ENCODE peak calls at places on chromosomes 11 and 22, in eight cellular contexts. X is Calu3; O is substantia nigra; Z is T-helper 17 cell; D is amniotic epithelial cell; S is stimulated activated CD4-positive, alpha-beta T cell treated with anti-CD3 and anti-CD28 coated beads, Interleukin-15, amount 100 ng/mL, for 48 hours; I is stimulated activated CD8-positive, alpha-beta memory T cell treated with anti-CD3 and anti-CD28 coated beads, Interleukin-15, amount 100 ng/mL, for 1 hour; G is Caki2. T is an unnamed sample.

GRCh38 chr11:46149826-46150225 is 28.6 kb upstream of the PHF21A start:
- DNase-seq in X (no peak), O (no peak), Z (no peak), D (no peak), S (no peak), I (no peak), G (no peak), T (no peak)

GRCh38 chr11:107705027-107705426 is 6.8 kb downstream of the SLN start:
- DNase-seq in X (no peak), O (no peak), Z (no peak), D (peak; percentile 91), S (no peak), I (no peak), G (peak; percentile 8), T (no peak)

GRCh38 chr11:47393163-47394049 is 15.0 kb upstream of the SLC39A13 start:
- DNase-seq in X (no peak), O (no peak), Z (no peak), D (peak; percentile 60), S (no peak), I (no peak), G (no peak), T (peak; percentile 47)

GRCh38 chr22:24894998-24895397 is 51.5 kb downstream of the LHFPL7 start:
- DNase-seq in X (peak; percentile 70), O (peak; percentile 2), Z (no peak), D (peak; percentile 57), S (no peak), I (no peak), G (no peak), T (no peak)

GRCh38 chr11:120608061-120608460 is 96.5 kb downstream of the GRIK4 start:
- DNase-seq in X (no peak), O (no peak), Z (no peak), D (no peak), S (no peak), I (no peak), G (no peak), T (no peak)

GRCh38 chr11:23789938-23790371 is 706.9 kb upstream of the LUZP2 start:
- DNase-seq in X (peak; percentile 2), O (no peak), Z (no peak), D (peak; percentile 96), S (no peak), I (no peak), G (no peak), T (no peak)

GRCh38 chr11:40140560-40140959 is 1318.9 kb downstream of the LRRC4C start:
- DNase-seq in X (no peak), O (no peak), Z (no peak), D (no peak), S (no peak), I (no peak), G (no peak), T (no peak)

GRCh38 chr11:96155627-96156378 is 187.2 kb downstream of the MAML2 start:
- DNase-seq in X (peak; percentile 23), O (peak; percentile 31), Z (no peak), D (peak; percentile 98), S (peak; percentile 71), I (no peak), G (peak; percentile 83), T (peak; percentile 91)

GRCh38 chr11:64459016-64459415 is 100.1 kb downstream of the RPS6KA4 start:
- DNase-seq in X (no peak), O (no peak), Z (no peak), D (no peak), S (no peak), I (no peak), G (no peak), T (no peak)

GRCh38 chr22:29985912-29986311 is 94.4 kb upstream of the HORMAD2 start:
- DNase-seq in X (no peak), O (no peak), Z (no peak), D (no peak), S (no peak), I (no peak), G (no peak), T (no peak)

GRCh38 chr11:128294685-128295079 is 292.7 kb downstream of the ETS1 start:
- DNase-seq in X (no peak), O (no peak), Z (no peak), D (peak; percentile 71), S (no peak), I (no peak), G (no peak), T (no peak)

GRCh38 chr11:114162719-114163123 is 103.2 kb downstream of the ZBTB16 start:
- DNase-seq in X (peak; percentile 13), O (peak; percentile 77), Z (no peak), D (peak; percentile 100), S (no peak), I (no peak), G (peak; percentile 84), T (peak; percentile 72)

GRCh38 chr11:114440121-114440860 is 1.0 kb downstream of the REXO2 start:
- DNase-seq in X (no peak), O (no peak), Z (no peak), D (peak; percentile 52), S (no peak), I (no peak), G (no peak), T (no peak)

GRCh38 chr11:71484248-71485062 is 31.5 kb downstream of the NADSYN1 start:
- DNase-seq in X (no peak), O (no peak), Z (no peak), D (no peak), S (no peak), I (no peak), G (no peak), T (no peak)

GRCh38 chr22:24134090-24134846 is 47.0 kb upstream of the SUSD2 start:
- DNase-seq in X (no peak), O (peak; percentile 42), Z (peak; percentile 49), D (peak; percentile 35), S (peak; percentile 24), I (peak; percentile 69), G (no peak), T (no peak)

GRCh38 chr22:46201059-46201757 is 48.9 kb downstream of the CDPF1 start:
- DNase-seq in X (peak; percentile 77), O (no peak), Z (no peak), D (no peak), S (no peak), I (no peak), G (no peak), T (no peak)

GRCh38 chr22:40376149-40376548 is 5.8 kb downstream of the SGSM3 start:
- DNase-seq in X (no peak), O (no peak), Z (no peak), D (no peak), S (no peak), I (no peak), G (no peak), T (no peak)

GRCh38 chr22:38201718-38202436 is at the start of gene MAFF:
- DNase-seq in X (peak; percentile 97), O (peak; percentile 80), Z (peak; percentile 67), D (peak; percentile 95), S (peak; percentile 89), I (peak; percentile 69), G (peak; percentile 89), T (peak; percentile 73)

GRCh38 chr11:69594481-69594880 is 46.5 kb upstream of the CCND1 start:
- DNase-seq in X (no peak), O (no peak), Z (no peak), D (no peak), S (no peak), I (no peak), G (no peak), T (no peak)

GRCh38 chr11:111634981-111635705 is 32.9 kb downstream of the SIK2 start:
- DNase-seq in X (no peak), O (no peak), Z (no peak), D (peak; percentile 48), S (no peak), I (no peak), G (peak; percentile 44), T (no peak)

GRCh38 chr11:119190531-119190930 is 5.3 kb downstream of the NHERF4 start:
- DNase-seq in X (no peak), O (no peak), Z (no peak), D (peak; percentile 56), S (no peak), I (no peak), G (no peak), T (no peak)

GRCh38 chr11:87019582-87020271 is 18.0 kb upstream of the TMEM135 start:
- DNase-seq in X (no peak), O (no peak), Z (no peak), D (no peak), S (no peak), I (no peak), G (no peak), T (no peak)

GRCh38 chr11:112752563-112752962 is 208.7 kb upstream of the NCAM1 start:
- DNase-seq in X (no peak), O (no peak), Z (no peak), D (no peak), S (no peak), I (no peak), G (no peak), T (no peak)

GRCh38 chr11:17635551-17635938 is 83.8 kb upstream of the MYOD1 start:
- DNase-seq in X (no peak), O (no peak), Z (no peak), D (no peak), S (no peak), I (no peak), G (no peak), T (no peak)

GRCh38 chr11:22189660-22190059 is 3.2 kb upstream of the ANO5 start:
- DNase-seq in X (no peak), O (no peak), Z (no peak), D (no peak), S (no peak), I (no peak), G (no peak), T (no peak)

GRCh38 chr11:75474240-75474639 is 41.2 kb upstream of the KLHL35 start:
- DNase-seq in X (no peak), O (no peak), Z (no peak), D (peak; percentile 44), S (no peak), I (no peak), G (no peak), T (no peak)

GRCh38 chr22:22820626-22821025 is 67.0 kb upstream of the IGLL5 start:
- DNase-seq in X (no peak), O (no peak), Z (no peak), D (no peak), S (no peak), I (no peak), G (no peak), T (no peak)

T was measured in AG04449.